ENCODE peak calls at places on chromosomes 4 and X, in eight cellular contexts. J is gastrocnemius medialis; M is CD8-positive, alpha-beta T cell; E is GM23248; T is tibial nerve; D is SK-N-SH; H is NT2/D1; X is neural progenitor cell. G is an unnamed sample.

GRCh38 chrX:136199365-136199764 is 51.8 kb downstream of the MAP7D3 start:
- DNase-seq in J (no peak), M (no peak), E (no peak), T (no peak), D (no peak), H (no peak), X (no peak), G (no peak)

GRCh38 chrX:41542151-41542935 is 95.2 kb downstream of the NYX start:
- DNase-seq in J (no peak), M (no peak), E (no peak), T (no peak), D (no peak), H (no peak), X (no peak), G (no peak)

GRCh38 chrX:129755779-129756650 is 17.2 kb downstream of the XPNPEP2 start:
- DNase-seq in J (no peak), M (peak; percentile 36), E (no peak), T (no peak), D (no peak), H (no peak), X (peak; percentile 36), G (no peak)

GRCh38 chr4:42865572-42866189 is 26.8 kb upstream of the GRXCR1 start:
- DNase-seq in J (peak; percentile 23), M (peak; percentile 47), E (peak; percentile 58), T (peak; percentile 20), D (peak; percentile 33), H (peak; percentile 23), X (peak; percentile 70), G (no peak)

GRCh38 chrX:133056341-133056740 is 40.6 kb downstream of the USP26 start:
- DNase-seq in J (no peak), M (no peak), E (no peak), T (no peak), D (no peak), H (no peak), X (no peak), G (no peak)

GRCh38 chr4:37476691-37477090 is 209.5 kb downstream of the RELL1 start:
- DNase-seq in J (no peak), M (no peak), E (no peak), T (no peak), D (no peak), H (no peak), X (no peak), G (no peak)

GRCh38 chr4:11546391-11547160 is 117.9 kb upstream of the HS3ST1 start:
- DNase-seq in J (no peak), M (no peak), E (no peak), T (no peak), D (no peak), H (no peak), X (no peak), G (no peak)

GRCh38 chrX:123830309-123830708 is 29.5 kb upstream of the XIAP start:
- DNase-seq in J (no peak), M (no peak), E (no peak), T (no peak), D (no peak), H (no peak), X (no peak), G (no peak)

GRCh38 chrX:65933085-65933589 is 106.7 kb downstream of the VSIG4 start:
- DNase-seq in J (no peak), M (no peak), E (no peak), T (no peak), D (no peak), H (no peak), X (no peak), G (no peak)

GRCh38 chr4:27702710-27703431 is 842.2 kb downstream of the STIM2 start:
- DNase-seq in J (no peak), M (no peak), E (peak; percentile 3), T (no peak), D (peak; percentile 3), H (peak; percentile 18), X (peak; percentile 41), G (no peak)

GRCh38 chr4:6403400-6403685 is 69.1 kb downstream of the PPP2R2C start:
- DNase-seq in J (no peak), M (no peak), E (no peak), T (no peak), D (no peak), H (no peak), X (no peak), G (no peak)

GRCh38 chr4:37951465-37952352 is 8.5 kb upstream of the PTTG2 start:
- DNase-seq in J (no peak), M (no peak), E (no peak), T (no peak), D (no peak), H (no peak), X (no peak), G (no peak)

GRCh38 chrX:133852837-133853236 is 132.6 kb downstream of the GPC3 start:
- DNase-seq in J (no peak), M (no peak), E (peak; percentile 6), T (no peak), D (no peak), H (no peak), X (no peak), G (no peak)

GRCh38 chr4:102687373-102687981 is 73.3 kb downstream of the MANBA start:
- DNase-seq in J (no peak), M (no peak), E (peak; percentile 55), T (no peak), D (no peak), H (no peak), X (no peak), G (no peak)

GRCh38 chr4:146453192-146453591 is 68.5 kb downstream of the SLC10A7 start:
- DNase-seq in J (no peak), M (no peak), E (no peak), T (no peak), D (no peak), H (no peak), X (no peak), G (no peak)

GRCh38 chr4:7051905-7052304 is 8.7 kb downstream of the TADA2B start:
- DNase-seq in J (no peak), M (no peak), E (no peak), T (no peak), D (no peak), H (no peak), X (no peak), G (no peak)

GRCh38 chr4:6049278-6049677 is 31.0 kb upstream of the C4orf50 start:
- DNase-seq in J (no peak), M (no peak), E (no peak), T (no peak), D (no peak), H (no peak), X (no peak), G (no peak)

GRCh38 chr4:150415213-150415612 is 166.7 kb upstream of the MAB21L2 start:
- DNase-seq in J (no peak), M (no peak), E (no peak), T (no peak), D (no peak), H (no peak), X (no peak), G (no peak)

GRCh38 chr4:145320269-145320668 is 139.9 kb upstream of the OTUD4 start:
- DNase-seq in J (no peak), M (no peak), E (peak; percentile 37), T (no peak), D (no peak), H (no peak), X (no peak), G (no peak)

GRCh38 chr4:182552948-182553347 is 309.7 kb downstream of the TENM3 start:
- DNase-seq in J (no peak), M (no peak), E (no peak), T (no peak), D (no peak), H (no peak), X (no peak), G (no peak)
- H3K4me1 ChIP-seq in J (no peaks in the 10 kb centered on the region), M (no peaks in the 10 kb centered on the region), E (no peaks in the 10 kb centered on the region), T (peaks cover 8% of the 10 kb centered on the region), D (no peaks in the 10 kb centered on the region), H (no peaks in the 10 kb centered on the region), X (peaks cover 91% of the 10 kb centered on the region), G (no peaks in the 10 kb centered on the region)

GRCh38 chrX:77346859-77347258 is 100.3 kb upstream of the FGF16 start:
- DNase-seq in J (no peak), M (no peak), E (no peak), T (no peak), D (no peak), H (no peak), X (no peak), G (no peak)
- H3K4me3 ChIP-seq in J (no peak overlapping the region), M (no peak overlapping the region), E (no peak overlapping the region), T (no peak overlapping the region), D (no peak overlapping the region), H (no peak overlapping the region), X (no peak overlapping the region), G (no peak overlapping the region)

GRCh38 chrX:23870041-23870440 is 37.7 kb downstream of the APOO start:
- DNase-seq in J (no peak), M (no peak), E (no peak), T (no peak), D (no peak), H (no peak), X (no peak), G (no peak)

GRCh38 chrX:23861215-23861896 is 46.4 kb downstream of the APOO start:
- DNase-seq in J (no peak), M (no peak), E (no peak), T (no peak), D (no peak), H (no peak), X (no peak), G (no peak)

DNA sequence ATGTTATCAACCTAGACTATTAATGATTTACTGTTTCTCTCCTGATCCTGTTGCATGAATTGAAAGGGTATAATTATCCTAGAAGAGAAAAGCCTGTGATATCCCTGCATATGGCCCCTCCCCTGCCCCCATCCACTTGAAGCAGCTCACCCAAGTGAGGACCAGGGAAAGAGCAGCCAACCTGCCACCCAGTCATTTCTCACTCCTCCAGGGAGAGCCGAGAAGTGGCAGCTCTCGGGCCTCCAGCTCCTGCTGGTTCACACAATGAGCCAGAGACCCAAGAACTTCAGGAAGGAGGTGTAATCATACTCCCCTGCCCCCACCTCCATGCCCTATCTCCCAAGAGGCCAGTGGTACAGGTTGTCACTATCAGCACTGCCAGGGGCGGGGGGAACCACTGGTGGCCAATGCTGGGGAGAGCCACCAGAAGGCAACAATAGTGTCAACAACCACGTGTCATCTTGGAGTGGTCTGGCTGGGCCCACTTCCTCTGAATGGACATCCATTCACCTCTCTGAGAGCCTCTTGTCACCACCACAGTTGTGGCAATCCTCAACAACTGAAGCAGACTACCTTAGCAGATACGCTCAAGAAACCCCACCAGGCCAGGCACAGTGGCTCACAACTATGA is 42.9 kb downstream of the APOO start:
- DNase-seq in J (no peak), M (no peak), E (no peak), T (no peak), D (no peak), H (no peak), X (no peak), G (peak; percentile 56)
- H3K4me1 ChIP-seq in J (no peaks in the 10 kb centered on the region), M (no peaks in the 10 kb centered on the region), E (no peaks in the 10 kb centered on the region), T (no peaks in the 10 kb centered on the region), D (no peaks in the 10 kb centered on the region), H (peaks cover 6% of the 10 kb centered on the region), X (no peaks in the 10 kb centered on the region), G (no peaks in the 10 kb centered on the region)

GRCh38 chr4:64824591-64824990 is 415.3 kb upstream of the TECRL start:
- DNase-seq in J (no peak), M (no peak), E (no peak), T (no peak), D (no peak), H (no peak), X (no peak), G (no peak)

DNA sequence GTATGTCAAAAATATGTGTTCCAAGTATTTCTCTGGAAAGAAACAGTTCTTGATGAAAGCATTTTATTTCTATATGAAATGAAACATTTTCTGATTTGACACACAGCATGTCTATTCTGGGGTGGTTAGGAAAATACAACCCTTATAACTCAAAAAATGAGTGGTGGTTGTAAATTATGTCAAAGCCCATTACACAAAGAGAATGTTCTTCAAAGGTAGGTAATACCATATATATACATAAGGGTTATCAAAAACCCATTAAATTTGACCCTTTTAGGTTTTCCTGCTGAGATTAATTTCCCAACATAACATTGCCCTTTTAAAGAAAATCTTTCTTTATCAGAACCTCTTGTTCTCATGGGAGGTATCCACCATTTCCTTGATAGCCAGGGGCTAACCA is 420.5 kb upstream of the TECRL start:
- DNase-seq in J (no peak), M (no peak), E (no peak), T (no peak), D (no peak), H (no peak), X (no peak), G (no peak)
- H3K4me3 ChIP-seq in J (no peak overlapping the region), M (no peak overlapping the region), E (no peak overlapping the region), T (no peak overlapping the region), D (no peak overlapping the region), H (no peak overlapping the region), X (no peak overlapping the region), G (no peak overlapping the region)